ENCODE peak calls at places on chromosomes 2 and 18, in eight cellular contexts. X is fibroblast of pulmonary artery, S is chondrocyte, A is H9, H is transverse colon, C is endothelial cell, L is psoas muscle, F is AG09319. M is an unnamed sample.

GRCh38 chr2:204331180-204331579 is 214.1 kb upstream of the PARD3B start:
- DNase-seq in L (no peak), C (no peak), S (no peak), X (no peak), H (no peak), F (no peak), A (no peak), M (no peak)

GRCh38 chr2:151638188-151638933 is 95.9 kb downstream of the NEB start:
- DNase-seq in L (no peak), X (no peak), H (peak), F (no peak), S (no peak), C (no peak), A (no peak), M (peak)

GRCh38 chr18:45212186-45213039 is 402.9 kb upstream of the SLC14A2 start:
- DNase-seq in H (peak), L (peak), C (peak), X (peak), S (no peak), F (peak), A (peak), M (peak)

GRCh38 chr18:79200546-79201268 is 131.5 kb downstream of the ATP9B start:
- DNase-seq in S (peak), C (no peak), H (peak), X (peak), A (peak), L (peak), F (no peak), M (no peak)

GRCh38 chr18:22250591-22250996 is 81.2 kb downstream of the GATA6 start:
- DNase-seq in H (peak), X (no peak), F (no peak), L (no peak), S (peak), C (no peak), A (no peak), M (no peak)

GRCh38 chr2:223868005-223868404 is 30.6 kb upstream of the AP1S3 start:
- DNase-seq in C (no peak), A (no peak), X (no peak), F (no peak), L (no peak), H (peak), S (no peak), M (no peak)

GRCh38 chr2:230758566-230759480 is 46.2 kb downstream of the CAB39 start:
- DNase-seq in H (no peak), C (no peak), F (peak), A (no peak), S (no peak), L (no peak), X (peak), M (no peak)

GRCh38 chr2:176639016-176639343 is 369.7 kb downstream of the MTX2 start:
- DNase-seq in S (no peak), L (no peak), F (no peak), X (no peak), A (no peak), C (no peak), H (no peak), M (no peak)

GRCh38 chr2:126906781-126907180 is 8.1 kb downstream of the TEX51 start:
- DNase-seq in S (no peak), C (peak), X (no peak), A (peak), F (no peak), L (no peak), H (no peak), M (no peak)

GRCh38 chr18:23032030-23032582 is 99.0 kb downstream of the RBBP8 start:
- DNase-seq in F (peak), H (no peak), A (no peak), C (no peak), L (no peak), S (no peak), X (peak), M (no peak)

GRCh38 chr2:187148059-187148714 is 299.2 kb upstream of the ZSWIM2 start:
- DNase-seq in L (no peak), X (no peak), S (no peak), A (no peak), H (no peak), C (no peak), F (no peak), M (no peak)

GRCh38 chr2:50952596-50952995 is 79.3 kb downstream of the NRXN1 start:
- DNase-seq in H (no peak), C (no peak), F (no peak), S (no peak), X (peak), A (no peak), L (no peak), M (no peak)

GRCh38 chr18:80154293-80154692 is 45.2 kb downstream of the ADNP2 start:
- DNase-seq in S (no peak), F (no peak), L (no peak), C (peak), A (peak), H (no peak), X (peak), M (no peak)

GRCh38 chr2:23559561-23560239 is 174.7 kb downstream of the KLHL29 start:
- DNase-seq in F (no peak), H (no peak), C (no peak), S (no peak), A (no peak), X (no peak), L (no peak), M (no peak)

GRCh38 chr2:85718885-85719487 is 24.8 kb downstream of the GNLY start:
- DNase-seq in X (no peak), H (no peak), L (no peak), F (no peak), A (no peak), S (no peak), C (no peak), M (no peak)

GRCh38 chr2:25251032-25251460 is 82.7 kb upstream of the POMC start:
- DNase-seq in S (no peak), A (no peak), F (no peak), X (no peak), C (no peak), L (no peak), H (no peak), M (no peak)

GRCh38 chr2:10884530-10885478 is 26.9 kb upstream of the KCNF1 start:
- DNase-seq in H (no peak), A (no peak), X (no peak), S (no peak), F (no peak), L (no peak), C (no peak), M (no peak)

GRCh38 chr2:134398300-134398699 is 144.4 kb downstream of the MGAT5 start:
- DNase-seq in H (no peak), L (no peak), A (no peak), X (peak), C (no peak), S (no peak), F (no peak), M (no peak)

GRCh38 chr2:143440619-143441018 is 311.4 kb downstream of the ARHGAP15 start:
- DNase-seq in L (no peak), H (no peak), F (no peak), S (no peak), X (no peak), A (no peak), C (no peak), M (no peak)

GRCh38 chr18:34122724-34123334 is 101.9 kb downstream of the NOL4 start:
- DNase-seq in L (no peak), X (peak), S (no peak), H (peak), A (peak), C (peak), F (peak), M (no peak)

GRCh38 chr2:16973586-16974274 is 308.1 kb upstream of the CYRIA start:
- DNase-seq in L (no peak), C (no peak), F (no peak), S (no peak), A (no peak), X (peak), H (no peak), M (no peak)

GRCh38 chr2:200380139-200380561 is 73.7 kb downstream of the SPATS2L start:
- DNase-seq in F (no peak), S (no peak), A (no peak), C (no peak), H (no peak), X (no peak), L (no peak), M (no peak)

GRCh38 chr2:239308696-239309397 is 92.0 kb downstream of the HDAC4 start:
- DNase-seq in S (peak), C (no peak), X (peak), F (peak), H (peak), L (peak), A (peak), M (no peak)

GRCh38 chr2:119049968-119050657 is 108.1 kb downstream of the MARCO start:
- DNase-seq in X (peak), C (peak), L (no peak), F (no peak), H (no peak), A (peak), S (no peak), M (no peak)

GRCh38 chr2:201761101-201761500 is 19.6 kb downstream of the ALS2 start:
- DNase-seq in C (no peak), A (no peak), S (no peak), F (no peak), H (no peak), L (no peak), X (no peak), M (no peak)

GRCh38 chr2:154771664-154772284 is 73.3 kb downstream of the KCNJ3 start:
- DNase-seq in F (no peak), A (no peak), L (no peak), H (no peak), X (no peak), C (no peak), S (no peak), M (no peak)

GRCh38 chr2:175631247-175631628 is 370.8 kb downstream of the LNPK start:
- DNase-seq in S (no peak), H (no peak), C (no peak), F (no peak), L (no peak), X (no peak), A (no peak), M (no peak)

GRCh38 chr2:196808281-196808680 is 874 bp downstream of the C2orf66 start:
- DNase-seq in F (no peak), S (no peak), C (no peak), L (no peak), A (no peak), H (no peak), X (peak), M (no peak)

GRCh38 chr2:67498931-67499330 is 101.8 kb downstream of the ETAA1 start:
- DNase-seq in X (peak), C (no peak), H (no peak), L (no peak), A (no peak), S (no peak), F (no peak), M (no peak)

GRCh38 chr2:181876614-181877063 is 14.9 kb upstream of the ITPRID2 start:
- DNase-seq in F (no peak), H (peak), L (no peak), S (no peak), A (no peak), C (no peak), X (peak), M (no peak)

GRCh38 chr2:152166633-152167032 is 8.9 kb downstream of the STAM2 start:
- DNase-seq in S (no peak), F (no peak), X (peak), H (no peak), L (no peak), A (no peak), C (no peak), M (no peak)

DNA sequence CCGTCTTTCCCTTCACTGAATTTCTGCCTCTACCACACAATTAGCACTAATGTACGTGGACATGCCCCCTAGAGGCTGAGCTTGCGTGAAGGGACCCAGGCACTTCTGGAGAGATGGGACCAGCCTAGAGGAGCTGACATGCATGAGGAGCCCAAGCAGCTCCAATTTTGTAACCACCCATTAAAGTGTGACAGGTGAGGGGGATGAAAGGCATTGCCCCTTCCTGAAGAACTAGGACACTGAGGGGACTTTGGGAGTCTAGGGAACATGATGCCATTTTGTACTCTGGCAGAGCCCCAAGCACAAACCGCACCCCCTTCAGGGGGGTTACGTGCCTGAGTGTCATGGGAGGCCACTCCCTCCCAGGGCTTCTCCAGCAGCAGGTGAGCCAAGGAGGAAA is 63.6 kb downstream of the HNRNPLL start:
- DNase-seq in X (no peak), A (peak), S (no peak), L (no peak), F (no peak), C (no peak), H (no peak), M (no peak)
- TF ChIP-seq CTCF in X (no peak), A (peak), S (no peak), L (no peak), F (no peak), C (no peak), H (no peak), M (no peak)

GRCh38 chr2:109322111-109322510 is 193.1 kb downstream of the SH3RF3 start:
- DNase-seq in S (no peak), H (peak), A (no peak), F (peak), X (peak), L (peak), C (no peak), M (no peak)

GRCh38 chr2:109322646-109323045 is 193.6 kb downstream of the SH3RF3 start:
- DNase-seq in F (no peak), S (no peak), H (no peak), C (no peak), L (no peak), X (no peak), A (no peak), M (no peak)

GRCh38 chr2:109318949-109319342 is 189.9 kb downstream of the SH3RF3 start:
- DNase-seq in C (no peak), X (no peak), L (no peak), A (no peak), F (no peak), S (no peak), H (no peak), M (no peak)

GRCh38 chr2:109320195-109320935 is 191.4 kb downstream of the SH3RF3 start:
- DNase-seq in L (no peak), A (no peak), C (no peak), H (no peak), F (no peak), S (peak), X (no peak), M (no peak)

DNA sequence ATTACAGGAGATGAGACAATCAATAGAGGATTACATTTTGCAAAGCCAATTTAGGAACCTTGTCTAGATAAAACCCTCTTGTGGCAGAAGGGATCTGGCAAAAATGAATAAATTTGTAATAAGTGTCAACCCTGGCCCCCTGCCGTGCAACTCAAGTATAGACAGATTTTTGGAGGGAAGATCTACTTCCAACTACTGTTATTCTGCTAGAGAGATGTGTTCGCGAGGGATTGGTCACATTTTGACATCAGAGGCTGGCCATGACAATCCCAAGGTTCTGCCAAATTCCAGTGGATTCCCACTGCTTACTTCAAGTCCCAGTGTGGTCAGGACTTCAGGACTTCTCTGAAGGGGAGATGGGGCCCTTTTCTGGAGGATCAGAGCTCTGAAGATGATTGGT is 192.6 kb downstream of the SH3RF3 start:
- DNase-seq in H (no peak), X (peak), L (no peak), C (no peak), S (no peak), A (no peak), F (no peak), M (no peak)
- TF ChIP-seq CTCF in H (no peak), X (peak), L (no peak), C (no peak), S (no peak), A (no peak), F (no peak), M (no peak)

GRCh38 chr2:132850688-132851087 is 180.7 kb upstream of the LYPD1 start:
- DNase-seq in C (no peak), A (no peak), L (no peak), F (no peak), S (no peak), X (no peak), H (no peak), M (no peak)
- TF ChIP-seq CTCF in C (no peak), A (no peak), L (no peak), F (no peak), S (no peak), X (no peak), H (no peak), M (no peak)

DNA sequence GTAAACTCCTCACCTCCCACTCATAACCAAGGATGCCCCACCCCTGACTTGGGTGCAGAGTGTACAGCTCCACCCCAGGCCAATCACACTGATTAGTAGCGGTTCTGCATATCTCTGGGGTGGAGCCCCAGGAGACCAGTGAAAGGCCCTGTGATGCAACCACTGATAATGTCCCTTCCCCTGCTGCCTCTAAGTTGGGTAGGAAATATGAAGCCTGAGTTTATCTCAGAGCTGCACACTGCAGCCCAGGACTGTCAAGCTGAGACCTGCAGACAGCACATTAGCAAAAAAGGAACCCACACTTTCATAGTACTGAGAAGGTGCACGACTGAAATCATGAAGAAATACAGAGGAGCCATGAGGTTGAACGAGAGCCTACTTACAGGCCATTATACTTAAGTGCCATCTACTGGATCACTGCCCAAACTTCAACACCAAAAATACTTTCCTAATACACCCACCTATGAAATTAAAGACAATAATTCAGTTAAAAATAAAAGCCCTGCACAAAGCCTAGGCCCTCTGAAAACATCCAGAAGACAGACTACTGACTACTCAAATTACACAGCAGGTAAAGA is 455.4 kb upstream of the LRRTM4 start:
- DNase-seq in S (no peak), A (no peak), L (no peak), C (no peak), X (no peak), F (no peak), H (no peak), M (no peak)
- TF ChIP-seq CTCF in S (no peak), A (peak), L (no peak), C (no peak), X (no peak), F (no peak), H (no peak), M (no peak)

GRCh38 chr2:64750001-64750816 is 96.5 kb upstream of the SERTAD2 start:
- DNase-seq in A (peak), L (peak), F (no peak), C (peak), H (peak), X (peak), S (no peak), M (no peak)
- TF ChIP-seq CTCF in A (peak), L (no peak), F (no peak), C (no peak), H (no peak), X (no peak), S (peak), M (no peak)

GRCh38 chr2:217890445-217890844 is 112.3 kb downstream of the TNS1 start:
- DNase-seq in L (peak), A (no peak), H (no peak), S (no peak), C (peak), X (peak), F (no peak), M (no peak)
- TF ChIP-seq CTCF in L (peak), A (no peak), H (no peak), S (peak), C (no peak), X (peak), F (peak), M (no peak)

GRCh38 chr2:70191244-70191735 is 471 bp upstream of the C2orf42 start:
- DNase-seq in L (no peak), S (no peak), F (no peak), A (no peak), H (no peak), C (no peak), X (no peak), M (no peak)

GRCh38 chr2:70188460-70188859 is 2.4 kb downstream of the C2orf42 start:
- DNase-seq in F (no peak), H (no peak), X (peak), S (no peak), A (no peak), L (no peak), C (no peak), M (no peak)

GRCh38 chr2:70190086-70190412 is 770 bp downstream of the C2orf42 start:
- DNase-seq in C (no peak), H (peak), X (peak), A (no peak), F (no peak), S (no peak), L (no peak), M (no peak)

GRCh38 chr2:70192516-70192915 is 1.7 kb upstream of the C2orf42 start:
- DNase-seq in F (no peak), H (no peak), A (no peak), X (no peak), S (no peak), L (no peak), C (no peak), M (no peak)

GRCh38 chr2:70190413-70191243 is at the start of gene C2orf42:
- DNase-seq in C (peak), A (peak), S (peak), H (peak), L (peak), X (peak), F (peak), M (peak)
- TF ChIP-seq CTCF in C (no peak), A (peak), S (peak), H (no peak), L (no peak), X (peak), F (no peak), M (no peak)

GRCh38 chr2:234550056-234550455 is 53.2 kb upstream of the ARL4C start:
- DNase-seq in F (no peak), H (no peak), S (no peak), X (no peak), L (no peak), C (no peak), A (no peak), M (no peak)

GRCh38 chr2:234555161-234555560 is 58.3 kb upstream of the ARL4C start:
- DNase-seq in S (no peak), X (no peak), F (no peak), C (no peak), A (no peak), L (no peak), H (no peak), M (no peak)

GRCh38 chr2:234546770-234547169 is 49.9 kb upstream of the ARL4C start:
- DNase-seq in F (no peak), C (no peak), L (no peak), X (no peak), H (no peak), S (no peak), A (peak), M (no peak)

GRCh38 chr2:234548720-234549420 is 52.0 kb upstream of the ARL4C start:
- DNase-seq in L (no peak), C (no peak), A (peak), F (no peak), H (no peak), X (peak), S (no peak), M (no peak)

GRCh38 chr2:234550511-234551107 is 53.7 kb upstream of the ARL4C start:
- DNase-seq in A (peak), X (peak), F (peak), S (no peak), H (peak), L (peak), C (peak), M (peak)
- TF ChIP-seq CTCF in A (peak), X (peak), F (no peak), S (peak), H (peak), L (peak), C (peak), M (peak)

GRCh38 chr18:63850010-63850409 is 37.5 kb upstream of the SERPINB2 start:
- DNase-seq in F (no peak), L (no peak), H (no peak), C (peak), A (peak), S (no peak), X (peak), M (no peak)

GRCh38 chr18:63848159-63848558 is 39.3 kb upstream of the SERPINB2 start:
- DNase-seq in A (no peak), L (no peak), S (no peak), C (peak), H (no peak), F (peak), X (peak), M (no peak)

GRCh38 chr18:63843008-63843407 is 44.5 kb upstream of the SERPINB2 start:
- DNase-seq in S (no peak), A (no peak), L (no peak), F (no peak), H (no peak), C (no peak), X (no peak), M (no peak)

GRCh38 chr18:63844254-63844653 is 43.3 kb upstream of the SERPINB2 start:
- DNase-seq in A (no peak), S (no peak), C (no peak), L (no peak), H (no peak), F (peak), X (peak), M (no peak)
- TF ChIP-seq CTCF in A (peak), S (peak), C (peak), L (peak), H (peak), F (peak), X (peak), M (peak)

M was measured in natural killer cell.